ENCODE peak calls at places on chromosome 20, in nine cellular contexts. One of them, this sample, is unnamed.

GRCh38 chr20:11219192-11219591 is 545.4 kb upstream of the JAG1 start:
- DNase-seq in kidney epithelial cell: no peak
- DNase-seq in PC-3: no peak
- DNase-seq in uterus: no peak
- DNase-seq in hepatocyte: no peak
- DNase-seq in Peyer's patch: no peak
- DNase-seq in heart right ventricle: no peak
- DNase-seq in endodermal cell: no peak
- DNase-seq in PC-9: no peak
- DNase-seq in this sample: no peak

GRCh38 chr20:1466211-1467081 is at the start of gene NSFL1C:
- DNase-seq in kidney epithelial cell: peak; percentile 56
- DNase-seq in PC-3: peak; percentile 99
- DNase-seq in Peyer's patch: peak; percentile 90
- DNase-seq in uterus: peak; percentile 96
- DNase-seq in PC-9: peak; percentile 98
- DNase-seq in endodermal cell: peak; percentile 99
- DNase-seq in hepatocyte: peak; percentile 98
- DNase-seq in heart right ventricle: peak; percentile 94
- DNase-seq in this sample: peak; percentile 95

GRCh38 chr20:5687884-5688283 is 62.3 kb upstream of the SHLD1 start:
- DNase-seq in PC-9: no peak
- DNase-seq in PC-3: no peak
- DNase-seq in hepatocyte: no peak
- DNase-seq in uterus: no peak
- DNase-seq in Peyer's patch: no peak
- DNase-seq in kidney epithelial cell: no peak
- DNase-seq in endodermal cell: no peak
- DNase-seq in heart right ventricle: no peak
- DNase-seq in this sample: no peak

GRCh38 chr20:49669601-49670189 is 44.0 kb downstream of the B4GALT5 start:
- DNase-seq in PC-9: no peak
- DNase-seq in hepatocyte: no peak
- DNase-seq in uterus: no peak
- DNase-seq in heart right ventricle: no peak
- DNase-seq in Peyer's patch: no peak
- DNase-seq in PC-3: no peak
- DNase-seq in endodermal cell: no peak
- DNase-seq in kidney epithelial cell: no peak
- DNase-seq in this sample: no peak

GRCh38 chr20:59291740-59292139 is 8.7 kb upstream of the EDN3 start:
- DNase-seq in heart right ventricle: no peak
- DNase-seq in PC-9: no peak
- DNase-seq in Peyer's patch: no peak
- DNase-seq in endodermal cell: no peak
- DNase-seq in uterus: no peak
- DNase-seq in kidney epithelial cell: no peak
- DNase-seq in PC-3: peak; percentile 49
- DNase-seq in hepatocyte: peak; percentile 44
- DNase-seq in this sample: no peak

GRCh38 chr20:25325997-25326396 is 64.6 kb downstream of the ABHD12 start:
- DNase-seq in hepatocyte: no peak
- DNase-seq in uterus: no peak
- DNase-seq in PC-3: no peak
- DNase-seq in Peyer's patch: no peak
- DNase-seq in endodermal cell: peak; percentile 12
- DNase-seq in heart right ventricle: no peak
- DNase-seq in PC-9: no peak
- DNase-seq in kidney epithelial cell: no peak
- DNase-seq in this sample: no peak

GRCh38 chr20:4134355-4134834 is 119.0 kb upstream of the RNF24 start:
- DNase-seq in endodermal cell: no peak
- DNase-seq in hepatocyte: no peak
- DNase-seq in PC-9: no peak
- DNase-seq in kidney epithelial cell: no peak
- DNase-seq in PC-3: no peak
- DNase-seq in heart right ventricle: no peak
- DNase-seq in uterus: no peak
- DNase-seq in Peyer's patch: no peak
- DNase-seq in this sample: no peak

GRCh38 chr20:5531318-5532081 is 214.7 kb upstream of the PROKR2 start:
- DNase-seq in uterus: no peak
- DNase-seq in PC-3: peak; percentile 40
- DNase-seq in kidney epithelial cell: no peak
- DNase-seq in PC-9: no peak
- DNase-seq in endodermal cell: no peak
- DNase-seq in heart right ventricle: no peak
- DNase-seq in Peyer's patch: no peak
- DNase-seq in hepatocyte: no peak
- DNase-seq in this sample: peak; percentile 29

GRCh38 chr20:18005170-18005989 is 36.6 kb downstream of the MGME1 start:
- DNase-seq in hepatocyte: peak; percentile 28
- DNase-seq in PC-9: peak; percentile 80
- DNase-seq in heart right ventricle: no peak
- DNase-seq in kidney epithelial cell: no peak
- DNase-seq in uterus: no peak
- DNase-seq in endodermal cell: peak; percentile 61
- DNase-seq in PC-3: no peak
- DNase-seq in Peyer's patch: peak; percentile 39
- DNase-seq in this sample: no peak

GRCh38 chr20:4681971-4682370 is 39.7 kb upstream of the PRND start:
- DNase-seq in PC-9: no peak
- DNase-seq in uterus: peak; percentile 33
- DNase-seq in hepatocyte: peak; percentile 27
- DNase-seq in kidney epithelial cell: no peak
- DNase-seq in heart right ventricle: no peak
- DNase-seq in PC-3: no peak
- DNase-seq in Peyer's patch: no peak
- DNase-seq in endodermal cell: no peak
- DNase-seq in this sample: no peak

GRCh38 chr20:48818481-48818987 is 9.3 kb downstream of the PREX1 start:
- DNase-seq in endodermal cell: no peak
- DNase-seq in Peyer's patch: peak; percentile 85
- DNase-seq in PC-9: no peak
- DNase-seq in heart right ventricle: no peak
- DNase-seq in hepatocyte: no peak
- DNase-seq in uterus: no peak
- DNase-seq in kidney epithelial cell: no peak
- DNase-seq in PC-3: no peak
- DNase-seq in this sample: no peak

GRCh38 chr20:19832875-19833274 is 74.8 kb downstream of the RIN2 start:
- DNase-seq in kidney epithelial cell: no peak
- DNase-seq in PC-9: no peak
- DNase-seq in uterus: no peak
- DNase-seq in hepatocyte: no peak
- DNase-seq in PC-3: no peak
- DNase-seq in endodermal cell: no peak
- DNase-seq in Peyer's patch: no peak
- DNase-seq in heart right ventricle: no peak
- DNase-seq in this sample: no peak

GRCh38 chr20:62684986-62685385 is 23.6 kb upstream of the NTSR1 start:
- DNase-seq in heart right ventricle: no peak
- DNase-seq in PC-3: no peak
- DNase-seq in endodermal cell: no peak
- DNase-seq in Peyer's patch: no peak
- DNase-seq in kidney epithelial cell: no peak
- DNase-seq in uterus: no peak
- DNase-seq in PC-9: no peak
- DNase-seq in hepatocyte: no peak
- DNase-seq in this sample: no peak

GRCh38 chr20:35104685-35105295 is 12.2 kb upstream of the TRPC4AP start:
- DNase-seq in hepatocyte: no peak
- DNase-seq in endodermal cell: no peak
- DNase-seq in PC-9: no peak
- DNase-seq in kidney epithelial cell: no peak
- DNase-seq in PC-3: no peak
- DNase-seq in heart right ventricle: no peak
- DNase-seq in Peyer's patch: no peak
- DNase-seq in uterus: no peak
- DNase-seq in this sample: no peak

GRCh38 chr20:61773926-61774587 is 291.6 kb downstream of the TAF4 start:
- DNase-seq in kidney epithelial cell: no peak
- DNase-seq in Peyer's patch: no peak
- DNase-seq in hepatocyte: no peak
- DNase-seq in uterus: no peak
- DNase-seq in PC-3: no peak
- DNase-seq in PC-9: no peak
- DNase-seq in heart right ventricle: no peak
- DNase-seq in endodermal cell: no peak
- DNase-seq in this sample: no peak

GRCh38 chr20:64162239-64162621 is 2.0 kb upstream of the MYT1 start:
- DNase-seq in PC-3: no peak
- DNase-seq in uterus: no peak
- DNase-seq in PC-9: no peak
- DNase-seq in hepatocyte: no peak
- DNase-seq in endodermal cell: no peak
- DNase-seq in Peyer's patch: no peak
- DNase-seq in heart right ventricle: no peak
- DNase-seq in kidney epithelial cell: no peak
- DNase-seq in this sample: no peak

GRCh38 chr20:22410556-22411130 is 173.7 kb downstream of the FOXA2 start:
- DNase-seq in PC-3: no peak
- DNase-seq in hepatocyte: no peak
- DNase-seq in heart right ventricle: no peak
- DNase-seq in endodermal cell: no peak
- DNase-seq in uterus: no peak
- DNase-seq in kidney epithelial cell: no peak
- DNase-seq in PC-9: no peak
- DNase-seq in Peyer's patch: no peak
- DNase-seq in this sample: no peak

GRCh38 chr20:36102809-36103596 is 51.5 kb upstream of the EPB41L1 start:
- DNase-seq in PC-3: no peak
- DNase-seq in Peyer's patch: no peak
- DNase-seq in uterus: no peak
- DNase-seq in endodermal cell: no peak
- DNase-seq in hepatocyte: peak; percentile 58
- DNase-seq in heart right ventricle: no peak
- DNase-seq in PC-9: no peak
- DNase-seq in kidney epithelial cell: no peak
- DNase-seq in this sample: no peak

GRCh38 chr20:47067776-47068175 is 173.1 kb downstream of the EYA2 start:
- DNase-seq in kidney epithelial cell: no peak
- DNase-seq in PC-3: no peak
- DNase-seq in endodermal cell: no peak
- DNase-seq in Peyer's patch: no peak
- DNase-seq in heart right ventricle: no peak
- DNase-seq in hepatocyte: no peak
- DNase-seq in PC-9: no peak
- DNase-seq in uterus: no peak
- DNase-seq in this sample: no peak

GRCh38 chr20:41770427-41770826 is 152.2 kb upstream of the CHD6 start:
- DNase-seq in PC-3: no peak
- DNase-seq in kidney epithelial cell: no peak
- DNase-seq in uterus: no peak
- DNase-seq in hepatocyte: no peak
- DNase-seq in PC-9: no peak
- DNase-seq in heart right ventricle: no peak
- DNase-seq in Peyer's patch: no peak
- DNase-seq in endodermal cell: no peak
- DNase-seq in this sample: no peak
- TF ChIP-seq CTCF in PC-3: no peak
- TF ChIP-seq CTCF in kidney epithelial cell: no peak
- TF ChIP-seq CTCF in uterus: no peak
- TF ChIP-seq CTCF in hepatocyte: no peak
- TF ChIP-seq CTCF in PC-9: no peak
- TF ChIP-seq CTCF in heart right ventricle: no peak
- TF ChIP-seq CTCF in Peyer's patch: no peak
- TF ChIP-seq CTCF in endodermal cell: no peak
- TF ChIP-seq CTCF in this sample: no peak

GRCh38 chr20:45329497-45330319 is 18.5 kb downstream of the SDC4 start:
- DNase-seq in PC-9: peak; percentile 81
- DNase-seq in endodermal cell: no peak
- DNase-seq in kidney epithelial cell: no peak
- DNase-seq in heart right ventricle: no peak
- DNase-seq in uterus: no peak
- DNase-seq in hepatocyte: no peak
- DNase-seq in PC-3: no peak
- DNase-seq in Peyer's patch: no peak
- DNase-seq in this sample: no peak
- H3K36me3 ChIP-seq in PC-9: peaks cover 43% of the 10 kb centered on the region
- H3K36me3 ChIP-seq in endodermal cell: peaks cover 78% of the 10 kb centered on the region
- H3K36me3 ChIP-seq in kidney epithelial cell: peaks cover 3% of the 10 kb centered on the region
- H3K36me3 ChIP-seq in heart right ventricle: peaks cover 33% of the 10 kb centered on the region
- H3K36me3 ChIP-seq in uterus: no peaks in the 10 kb centered on the region
- H3K36me3 ChIP-seq in hepatocyte: peaks cover 4% of the 10 kb centered on the region
- H3K36me3 ChIP-seq in PC-3: peaks cover 71% of the 10 kb centered on the region
- H3K36me3 ChIP-seq in Peyer's patch: peaks cover 3% of the 10 kb centered on the region
- H3K36me3 ChIP-seq in this sample: no peaks in the 10 kb centered on the region

GRCh38 chr20:38313676-38314075 is 9.7 kb downstream of the BPI start:
- DNase-seq in Peyer's patch: no peak
- DNase-seq in PC-3: no peak
- DNase-seq in endodermal cell: no peak
- DNase-seq in PC-9: no peak
- DNase-seq in kidney epithelial cell: no peak
- DNase-seq in heart right ventricle: no peak
- DNase-seq in hepatocyte: no peak
- DNase-seq in uterus: no peak
- DNase-seq in this sample: no peak

GRCh38 chr20:38316341-38316740 is 12.4 kb downstream of the BPI start:
- DNase-seq in endodermal cell: no peak
- DNase-seq in kidney epithelial cell: no peak
- DNase-seq in PC-9: no peak
- DNase-seq in heart right ventricle: no peak
- DNase-seq in hepatocyte: no peak
- DNase-seq in uterus: no peak
- DNase-seq in Peyer's patch: no peak
- DNase-seq in PC-3: no peak
- DNase-seq in this sample: no peak

GRCh38 chr20:38311100-38311499 is 7.1 kb downstream of the BPI start:
- DNase-seq in PC-9: no peak
- DNase-seq in heart right ventricle: no peak
- DNase-seq in uterus: no peak
- DNase-seq in Peyer's patch: no peak
- DNase-seq in endodermal cell: no peak
- DNase-seq in hepatocyte: no peak
- DNase-seq in kidney epithelial cell: no peak
- DNase-seq in PC-3: no peak
- DNase-seq in this sample: no peak

GRCh38 chr20:38317422-38317821 is 13.5 kb downstream of the BPI start:
- DNase-seq in Peyer's patch: no peak
- DNase-seq in kidney epithelial cell: no peak
- DNase-seq in PC-3: no peak
- DNase-seq in endodermal cell: no peak
- DNase-seq in hepatocyte: no peak
- DNase-seq in uterus: no peak
- DNase-seq in heart right ventricle: no peak
- DNase-seq in PC-9: no peak
- DNase-seq in this sample: no peak

GRCh38 chr20:38315290-38315966 is 11.5 kb downstream of the BPI start:
- DNase-seq in PC-9: no peak
- DNase-seq in heart right ventricle: no peak
- DNase-seq in uterus: peak; percentile 26
- DNase-seq in endodermal cell: no peak
- DNase-seq in Peyer's patch: no peak
- DNase-seq in hepatocyte: no peak
- DNase-seq in kidney epithelial cell: no peak
- DNase-seq in PC-3: peak; percentile 19
- DNase-seq in this sample: no peak
- TF ChIP-seq CTCF in PC-9: no peak
- TF ChIP-seq CTCF in heart right ventricle: peak; percentile 25
- TF ChIP-seq CTCF in uterus: no peak
- TF ChIP-seq CTCF in endodermal cell: peak; percentile 42
- TF ChIP-seq CTCF in Peyer's patch: no peak
- TF ChIP-seq CTCF in hepatocyte: peak; percentile 10
- TF ChIP-seq CTCF in kidney epithelial cell: peak; percentile 7
- TF ChIP-seq CTCF in PC-3: peak; percentile 23
- TF ChIP-seq CTCF in this sample: no peak

GRCh38 chr20:33377366-33377765 is 24.0 kb downstream of the CDK5RAP1 start:
- DNase-seq in endodermal cell: no peak
- DNase-seq in kidney epithelial cell: no peak
- DNase-seq in PC-3: no peak
- DNase-seq in heart right ventricle: no peak
- DNase-seq in uterus: no peak
- DNase-seq in hepatocyte: no peak
- DNase-seq in PC-9: no peak
- DNase-seq in Peyer's patch: no peak
- DNase-seq in this sample: no peak
- H3K36me3 ChIP-seq in endodermal cell: peaks cover 66% of the 10 kb centered on the region
- H3K36me3 ChIP-seq in kidney epithelial cell: no peaks in the 10 kb centered on the region
- H3K36me3 ChIP-seq in PC-3: peaks cover 48% of the 10 kb centered on the region
- H3K36me3 ChIP-seq in heart right ventricle: peaks cover 56% of the 10 kb centered on the region
- H3K36me3 ChIP-seq in uterus: no peaks in the 10 kb centered on the region
- H3K36me3 ChIP-seq in hepatocyte: no peaks in the 10 kb centered on the region
- H3K36me3 ChIP-seq in PC-9: peaks cover 24% of the 10 kb centered on the region
- H3K36me3 ChIP-seq in Peyer's patch: no peaks in the 10 kb centered on the region
- H3K36me3 ChIP-seq in this sample: peaks cover 53% of the 10 kb centered on the region

This sample was measured in adrenal gland.